ENCODE peak calls at places on chromosomes 16 and 17, in eight cellular contexts. B is IMR-90, G is cardiac muscle cell, O is sigmoid colon, Q is mesendoderm, D is adrenal gland, W is A549, S is lung. P is an unnamed sample. For H3K4me1, the result is how much of the 10 kb centered on the place peaks cover.

GRCh38 chr16:23511731-23512130 is 1.4 kb upstream of the GGA2 start:
- DNase-seq in D (no peak), S (no peak), O (no peak), B (no peak), W (no peak), G (no peak), Q (no peak), P (no peak)

GRCh38 chr16:20904507-20905079 is 4.0 kb downstream of the LYRM1 start:
- DNase-seq in D (peak), S (no peak), O (no peak), G (peak), W (no peak), Q (no peak), B (peak), P (peak)

GRCh38 chr16:50245417-50246298 is 20.7 kb upstream of the ADCY7 start:
- DNase-seq in G (peak), W (peak), O (no peak), S (peak), Q (peak), B (peak), D (peak), P (peak)

GRCh38 chr17:73760186-73760758 is 116.0 kb upstream of the SDK2 start:
- DNase-seq in S (no peak), W (no peak), B (no peak), O (no peak), G (no peak), Q (peak), D (no peak), P (no peak)

GRCh38 chr17:47862621-47863440 is 11.9 kb upstream of the SP6 start:
- DNase-seq in D (no peak), B (peak), Q (no peak), W (peak), G (peak), S (no peak), O (no peak), P (no peak)

GRCh38 chr17:66076546-66077190 is 115.3 kb downstream of the CEP112 start:
- DNase-seq in O (no peak), G (no peak), Q (no peak), W (no peak), D (no peak), S (no peak), B (no peak), P (no peak)

GRCh38 chr16:89017543-89017942 is 40.5 kb upstream of the CBFA2T3 start:
- DNase-seq in G (no peak), S (no peak), B (no peak), D (no peak), W (no peak), O (peak), Q (no peak), P (no peak)

GRCh38 chr17:79745641-79746105 is 14.9 kb downstream of the ENPP7 start:
- DNase-seq in G (no peak), W (no peak), B (no peak), Q (no peak), S (no peak), D (no peak), O (no peak), P (no peak)

GRCh38 chr17:57068222-57068658 is 16.8 kb upstream of the AKAP1 start:
- DNase-seq in G (no peak), B (no peak), D (no peak), S (no peak), O (no peak), Q (peak), W (no peak), P (no peak)

GRCh38 chr16:86925067-86925791 is 346.9 kb downstream of the FOXL1 start:
- DNase-seq in D (no peak), O (no peak), G (peak), S (no peak), W (no peak), Q (no peak), B (peak), P (no peak)

GRCh38 chr17:40153603-40154238 is 13.4 kb downstream of the CASC3 start:
- DNase-seq in O (no peak), G (no peak), B (no peak), S (no peak), W (no peak), D (no peak), Q (no peak), P (no peak)

GRCh38 chr17:59786536-59787319 is 79.3 kb downstream of the VMP1 start:
- DNase-seq in Q (peak), G (peak), B (peak), O (peak), W (peak), D (peak), S (peak), P (peak)

GRCh38 chr17:512926-513325 is 160.3 kb upstream of the RPH3AL start:
- DNase-seq in D (peak), W (no peak), B (peak), O (peak), G (peak), Q (no peak), S (no peak), P (no peak)

GRCh38 chr16:23843143-23843542 is 7.4 kb downstream of the PRKCB start:
- DNase-seq in O (no peak), S (no peak), W (no peak), B (no peak), D (no peak), Q (no peak), G (no peak), P (no peak)

GRCh38 chr16:24540575-24541240 is 1.3 kb downstream of the RBBP6 start:
- DNase-seq in O (no peak), S (no peak), G (peak), B (peak), W (no peak), Q (peak), D (peak), P (peak)

GRCh38 chr17:48618366-48618896 is 3.3 kb upstream of the HOXB8 start:
- DNase-seq in D (peak), G (peak), O (peak), B (peak), W (peak), Q (peak), S (peak), P (peak)

GRCh38 chr17:70144260-70144846 is 25.0 kb upstream of the KCNJ2 start:
- DNase-seq in B (peak), S (no peak), G (peak), Q (no peak), O (no peak), D (no peak), W (peak), P (peak)

GRCh38 chr17:7019839-7020519 is 2.9 kb upstream of the BCL6B start:
- DNase-seq in D (peak), O (peak), B (peak), S (no peak), Q (peak), W (peak), G (peak), P (no peak)

GRCh38 chr17:62321451-62321850 is 58.9 kb upstream of the EFCAB3 start:
- DNase-seq in Q (no peak), O (no peak), S (no peak), G (peak), B (no peak), W (no peak), D (no peak), P (no peak)

GRCh38 chr16:81238296-81239011 is at the start of gene BCO1:
- DNase-seq in S (peak), D (no peak), O (no peak), G (peak), Q (peak), B (peak), W (peak), P (peak)

GRCh38 chr17:16516594-16517018 is 24.6 kb upstream of the LRRC75A start:
- DNase-seq in W (peak), S (no peak), D (peak), B (peak), Q (peak), G (peak), O (no peak), P (peak)

GRCh38 chr16:46607529-46607928 is 13.7 kb downstream of the SHCBP1 start:
- DNase-seq in B (peak), D (no peak), G (peak), Q (peak), W (peak), O (no peak), S (no peak), P (no peak)

GRCh38 chr16:58127033-58127556 is 2.1 kb downstream of the CFAP20 start:
- DNase-seq in O (no peak), Q (peak), D (no peak), G (peak), B (peak), S (no peak), W (no peak), P (peak)

GRCh38 chr17:39979021-39979660 is 1.5 kb upstream of the PSMD3 start:
- DNase-seq in S (no peak), G (peak), B (peak), Q (peak), D (no peak), O (no peak), W (no peak), P (no peak)

GRCh38 chr16:15690296-15690695 is 40.3 kb downstream of the NDE1 start:
- DNase-seq in Q (no peak), W (no peak), B (peak), D (no peak), S (no peak), G (no peak), O (no peak), P (no peak)

GRCh38 chr16:57619606-57620315 is 8.7 kb upstream of the ADGRG1 start:
- DNase-seq in G (no peak), D (no peak), W (no peak), S (no peak), B (no peak), O (peak), Q (no peak), P (no peak)

DNA sequence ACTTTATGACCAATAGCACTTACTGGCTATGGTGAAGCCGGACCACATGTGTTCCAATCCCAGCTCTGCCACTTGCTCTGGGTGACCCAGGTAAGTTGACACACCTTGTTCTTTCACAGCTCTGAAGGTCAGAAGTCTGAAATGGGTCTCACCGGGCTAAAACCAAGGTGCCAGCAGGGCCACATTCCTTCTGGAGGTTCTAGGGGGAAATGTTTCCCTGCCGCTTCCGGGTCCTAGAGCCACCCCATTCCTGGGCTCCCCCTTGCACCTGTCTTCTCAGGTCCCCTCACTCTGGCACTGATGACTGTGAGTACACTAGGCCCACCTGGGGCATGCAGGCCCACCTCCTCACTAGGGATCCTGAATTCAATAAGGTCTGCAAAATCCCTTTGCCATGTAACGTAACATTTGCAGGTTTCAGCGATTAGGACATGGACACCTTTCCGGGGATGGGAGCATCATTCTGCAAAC is 11.4 kb downstream of the USP7 start:
- DNase-seq in Q (no peak), B (no peak), D (no peak), W (no peak), S (no peak), G (no peak), O (no peak), P (no peak)
- H3K4me1 ChIP-seq in Q (under half), B (under half), D (under half), W (under half), S (under half), G (under half), O (under half), P (under half)

GRCh38 chr17:4604111-4604644 is 19.8 kb downstream of the SMTNL2 start:
- DNase-seq in W (no peak), B (peak), S (no peak), Q (no peak), O (peak), G (peak), D (peak), P (no peak)
- H3K4me1 ChIP-seq in W (under half), B (under half), S (under half), Q (under half), O (under half), G (half or more), D (under half), P (under half)

GRCh38 chr17:28328325-28328724 is 6.9 kb downstream of the IFT20 start:
- DNase-seq in S (no peak), G (peak), Q (no peak), B (peak), O (peak), W (no peak), D (no peak), P (no peak)

GRCh38 chr17:28326114-28326513 is 7.1 kb downstream of the TMEM97 start:
- DNase-seq in D (no peak), G (no peak), B (no peak), Q (no peak), W (no peak), S (no peak), O (peak), P (no peak)

GRCh38 chr17:28327031-28327607 is 8.1 kb downstream of the TMEM97 start:
- DNase-seq in O (peak), D (no peak), G (no peak), W (no peak), Q (no peak), S (no peak), B (peak), P (no peak)

GRCh38 chr17:28325221-28325620 is 6.2 kb downstream of the TMEM97 start:
- DNase-seq in S (no peak), B (no peak), O (no peak), Q (no peak), D (no peak), G (no peak), W (no peak), P (no peak)

GRCh38 chr17:28327709-28328108 is 7.6 kb downstream of the IFT20 start:
- DNase-seq in W (no peak), B (peak), S (no peak), Q (no peak), G (no peak), D (no peak), O (no peak), P (no peak)
- H3K4me1 ChIP-seq in W (under half), B (under half), S (under half), Q (under half), G (under half), D (under half), O (under half), P (under half)

DNA sequence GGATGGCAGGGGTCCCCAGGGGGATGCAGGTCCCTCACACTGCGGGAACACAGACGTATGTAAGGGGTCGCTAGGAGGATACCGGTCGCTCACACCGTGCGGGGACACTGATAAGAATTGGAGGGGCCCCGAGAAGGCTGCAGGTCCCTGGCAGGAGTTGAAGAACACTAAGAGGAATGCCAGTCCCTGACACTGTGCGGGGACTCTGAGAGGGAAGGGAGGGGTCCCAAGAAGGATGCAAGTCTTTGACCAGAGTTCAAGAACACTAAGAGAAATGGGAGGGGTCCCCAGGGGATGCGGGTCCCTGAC is 510 bp downstream of the ERCC4 start:
- DNase-seq in B (no peak), G (no peak), S (no peak), W (no peak), O (no peak), D (no peak), Q (no peak), P (no peak)
- H3K4me1 ChIP-seq in B (under half), G (under half), S (under half), W (under half), O (under half), D (under half), Q (under half), P (under half)